ENCODE peak calls at places on chromosomes 11 and 22, in seven cellular contexts. One of them, this sample, is unnamed.

GRCh38 chr22:29877620-29878019 is 5.4 kb upstream of the MTMR3 start:
- DNase-seq in substantia nigra: no peak
- DNase-seq in adrenal gland: no peak
- DNase-seq in body of pancreas: no peak
- DNase-seq in IMR-90: peak
- DNase-seq in effector memory CD4-positive, alpha-beta T cell: no peak
- DNase-seq in Peyer's patch: no peak
- DNase-seq in this sample: no peak

GRCh38 chr11:83948205-83948604 is 662.0 kb upstream of the CCDC90B start:
- DNase-seq in IMR-90: no peak
- DNase-seq in substantia nigra: no peak
- DNase-seq in body of pancreas: no peak
- DNase-seq in effector memory CD4-positive, alpha-beta T cell: no peak
- DNase-seq in adrenal gland: no peak
- DNase-seq in Peyer's patch: no peak
- DNase-seq in this sample: no peak

GRCh38 chr11:72222907-72223614 is 1.5 kb upstream of the INPPL1 start:
- DNase-seq in Peyer's patch: peak
- DNase-seq in adrenal gland: peak
- DNase-seq in IMR-90: peak
- DNase-seq in substantia nigra: peak
- DNase-seq in body of pancreas: peak
- DNase-seq in effector memory CD4-positive, alpha-beta T cell: peak
- DNase-seq in this sample: peak

GRCh38 chr11:96267001-96267489 is 76.0 kb downstream of the MAML2 start:
- DNase-seq in IMR-90: no peak
- DNase-seq in body of pancreas: no peak
- DNase-seq in adrenal gland: no peak
- DNase-seq in substantia nigra: no peak
- DNase-seq in effector memory CD4-positive, alpha-beta T cell: no peak
- DNase-seq in Peyer's patch: no peak
- DNase-seq in this sample: no peak

GRCh38 chr11:134532921-134533421 is 120.9 kb upstream of the B3GAT1 start:
- DNase-seq in substantia nigra: no peak
- DNase-seq in body of pancreas: peak
- DNase-seq in IMR-90: no peak
- DNase-seq in adrenal gland: no peak
- DNase-seq in effector memory CD4-positive, alpha-beta T cell: no peak
- DNase-seq in Peyer's patch: peak
- DNase-seq in this sample: peak

GRCh38 chr22:47218671-47219070 is 456.2 kb downstream of the TBC1D22A start:
- DNase-seq in effector memory CD4-positive, alpha-beta T cell: no peak
- DNase-seq in adrenal gland: no peak
- DNase-seq in body of pancreas: no peak
- DNase-seq in Peyer's patch: no peak
- DNase-seq in IMR-90: no peak
- DNase-seq in substantia nigra: no peak
- DNase-seq in this sample: no peak

GRCh38 chr22:27892064-27892463 is 27.0 kb downstream of the PITPNB start:
- DNase-seq in effector memory CD4-positive, alpha-beta T cell: no peak
- DNase-seq in Peyer's patch: no peak
- DNase-seq in substantia nigra: no peak
- DNase-seq in IMR-90: no peak
- DNase-seq in adrenal gland: no peak
- DNase-seq in body of pancreas: no peak
- DNase-seq in this sample: no peak

GRCh38 chr11:18615628-18616392 is 16.2 kb downstream of the MISFA start:
- DNase-seq in effector memory CD4-positive, alpha-beta T cell: no peak
- DNase-seq in Peyer's patch: no peak
- DNase-seq in substantia nigra: no peak
- DNase-seq in IMR-90: peak
- DNase-seq in adrenal gland: no peak
- DNase-seq in body of pancreas: no peak
- DNase-seq in this sample: no peak

GRCh38 chr11:111438168-111438567 is 59.1 kb upstream of the POU2AF1 start:
- DNase-seq in Peyer's patch: no peak
- DNase-seq in body of pancreas: no peak
- DNase-seq in substantia nigra: no peak
- DNase-seq in effector memory CD4-positive, alpha-beta T cell: no peak
- DNase-seq in adrenal gland: no peak
- DNase-seq in IMR-90: no peak
- DNase-seq in this sample: no peak

GRCh38 chr11:46188017-46188416 is 66.8 kb upstream of the PHF21A start:
- DNase-seq in effector memory CD4-positive, alpha-beta T cell: no peak
- DNase-seq in body of pancreas: no peak
- DNase-seq in IMR-90: no peak
- DNase-seq in substantia nigra: no peak
- DNase-seq in adrenal gland: no peak
- DNase-seq in Peyer's patch: no peak
- DNase-seq in this sample: no peak

GRCh38 chr11:14386895-14387480 is 28.0 kb upstream of the RRAS2 start:
- DNase-seq in Peyer's patch: no peak
- DNase-seq in substantia nigra: peak
- DNase-seq in IMR-90: peak
- DNase-seq in body of pancreas: no peak
- DNase-seq in effector memory CD4-positive, alpha-beta T cell: no peak
- DNase-seq in adrenal gland: peak
- DNase-seq in this sample: no peak

DNA sequence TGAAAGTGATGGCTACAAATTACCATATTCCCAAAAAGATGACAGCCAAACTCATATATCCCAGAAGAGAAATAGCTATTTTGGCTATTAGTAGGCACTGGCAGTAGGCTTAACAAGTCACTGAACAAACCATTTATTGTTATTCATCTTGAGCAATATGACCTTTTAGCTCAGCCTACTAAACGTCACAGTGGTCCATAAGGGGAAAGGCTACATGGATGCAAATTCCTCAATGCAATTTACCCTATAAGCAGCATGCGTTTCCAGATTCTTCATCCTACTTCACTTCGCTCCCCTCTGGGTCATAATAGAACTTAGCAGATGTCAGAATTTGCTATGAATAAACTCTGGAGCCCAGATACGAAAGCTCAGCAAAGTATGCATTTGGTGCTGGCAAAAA is 114.0 kb downstream of the SIK3 start:
- DNase-seq in adrenal gland: no peak
- DNase-seq in substantia nigra: no peak
- DNase-seq in effector memory CD4-positive, alpha-beta T cell: no peak
- DNase-seq in body of pancreas: no peak
- DNase-seq in Peyer's patch: no peak
- DNase-seq in IMR-90: peak
- DNase-seq in this sample: no peak
- H3K27ac ChIP-seq in adrenal gland: peak
- H3K27ac ChIP-seq in substantia nigra: peak
- H3K27ac ChIP-seq in effector memory CD4-positive, alpha-beta T cell: no peak
- H3K27ac ChIP-seq in body of pancreas: no peak
- H3K27ac ChIP-seq in Peyer's patch: peak
- H3K27ac ChIP-seq in IMR-90: peak
- H3K27ac ChIP-seq in this sample: no peak

DNA sequence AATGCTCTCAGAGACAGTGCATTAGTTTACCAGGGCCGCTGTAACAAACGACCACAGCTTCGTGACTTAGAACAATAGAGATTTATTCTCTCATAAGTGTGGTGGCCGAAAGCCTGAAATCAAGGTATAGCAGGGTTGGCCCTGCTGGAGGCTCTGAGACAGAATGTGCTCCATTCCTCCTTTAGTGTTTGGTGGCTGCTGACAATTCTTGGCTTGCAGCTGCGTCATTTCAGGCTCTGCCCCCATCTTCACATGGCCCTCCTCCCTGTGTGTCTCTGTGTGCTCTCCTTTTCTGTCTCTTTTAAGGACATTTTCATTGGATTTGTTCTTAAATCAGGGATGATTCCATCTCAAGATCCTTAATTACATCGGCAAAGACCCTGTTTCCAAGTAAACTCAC is 10.3 kb upstream of the APOL6 start:
- DNase-seq in substantia nigra: no peak
- DNase-seq in IMR-90: peak
- DNase-seq in Peyer's patch: no peak
- DNase-seq in adrenal gland: no peak
- DNase-seq in body of pancreas: no peak
- DNase-seq in effector memory CD4-positive, alpha-beta T cell: no peak
- DNase-seq in this sample: no peak
- H3K27ac ChIP-seq in substantia nigra: no peak
- H3K27ac ChIP-seq in IMR-90: peak
- H3K27ac ChIP-seq in Peyer's patch: peak
- H3K27ac ChIP-seq in adrenal gland: peak
- H3K27ac ChIP-seq in body of pancreas: peak
- H3K27ac ChIP-seq in effector memory CD4-positive, alpha-beta T cell: no peak
- H3K27ac ChIP-seq in this sample: peak

GRCh38 chr22:26463688-26464087 is 19.9 kb downstream of the HPS4 start:
- DNase-seq in adrenal gland: no peak
- DNase-seq in substantia nigra: no peak
- DNase-seq in effector memory CD4-positive, alpha-beta T cell: no peak
- DNase-seq in Peyer's patch: no peak
- DNase-seq in body of pancreas: no peak
- DNase-seq in IMR-90: no peak
- DNase-seq in this sample: no peak
- H3K27ac ChIP-seq in adrenal gland: peak
- H3K27ac ChIP-seq in substantia nigra: no peak
- H3K27ac ChIP-seq in effector memory CD4-positive, alpha-beta T cell: no peak
- H3K27ac ChIP-seq in Peyer's patch: no peak
- H3K27ac ChIP-seq in body of pancreas: no peak
- H3K27ac ChIP-seq in IMR-90: no peak
- H3K27ac ChIP-seq in this sample: no peak

GRCh38 chr11:122071680-122072321 is 44.2 kb downstream of the BLID start:
- DNase-seq in IMR-90: no peak
- DNase-seq in substantia nigra: peak
- DNase-seq in effector memory CD4-positive, alpha-beta T cell: no peak
- DNase-seq in adrenal gland: no peak
- DNase-seq in body of pancreas: no peak
- DNase-seq in Peyer's patch: no peak
- DNase-seq in this sample: no peak
- H3K27ac ChIP-seq in IMR-90: peak
- H3K27ac ChIP-seq in substantia nigra: peak
- H3K27ac ChIP-seq in effector memory CD4-positive, alpha-beta T cell: no peak
- H3K27ac ChIP-seq in adrenal gland: no peak
- H3K27ac ChIP-seq in body of pancreas: no peak
- H3K27ac ChIP-seq in Peyer's patch: no peak
- H3K27ac ChIP-seq in this sample: no peak

DNA sequence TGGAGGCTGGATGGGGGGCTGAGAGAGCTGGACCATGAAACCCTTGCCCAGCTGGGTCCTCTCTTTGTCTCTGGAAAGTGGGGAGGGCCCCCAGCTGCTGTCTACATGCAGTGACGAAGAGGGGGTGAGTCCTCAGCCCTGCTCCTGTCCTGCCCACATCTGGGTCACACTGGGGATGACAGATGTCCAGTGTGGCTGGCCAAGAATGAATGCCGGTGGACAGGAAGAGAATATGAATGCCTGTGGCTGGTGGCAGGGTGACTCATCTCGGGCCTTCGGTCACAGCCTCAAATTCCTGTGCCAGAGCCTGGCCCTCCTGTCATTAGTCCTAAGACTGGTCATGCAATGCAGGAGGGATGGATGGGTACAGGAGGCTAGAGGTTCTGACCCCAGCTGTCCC is 2.2 kb upstream of the PNPLA3 start:
- DNase-seq in body of pancreas: no peak
- DNase-seq in IMR-90: peak
- DNase-seq in adrenal gland: peak
- DNase-seq in substantia nigra: no peak
- DNase-seq in Peyer's patch: no peak
- DNase-seq in effector memory CD4-positive, alpha-beta T cell: no peak
- DNase-seq in this sample: no peak
- H3K27ac ChIP-seq in body of pancreas: no peak
- H3K27ac ChIP-seq in IMR-90: peak
- H3K27ac ChIP-seq in adrenal gland: no peak
- H3K27ac ChIP-seq in substantia nigra: no peak
- H3K27ac ChIP-seq in Peyer's patch: no peak
- H3K27ac ChIP-seq in effector memory CD4-positive, alpha-beta T cell: no peak
- H3K27ac ChIP-seq in this sample: no peak

DNA sequence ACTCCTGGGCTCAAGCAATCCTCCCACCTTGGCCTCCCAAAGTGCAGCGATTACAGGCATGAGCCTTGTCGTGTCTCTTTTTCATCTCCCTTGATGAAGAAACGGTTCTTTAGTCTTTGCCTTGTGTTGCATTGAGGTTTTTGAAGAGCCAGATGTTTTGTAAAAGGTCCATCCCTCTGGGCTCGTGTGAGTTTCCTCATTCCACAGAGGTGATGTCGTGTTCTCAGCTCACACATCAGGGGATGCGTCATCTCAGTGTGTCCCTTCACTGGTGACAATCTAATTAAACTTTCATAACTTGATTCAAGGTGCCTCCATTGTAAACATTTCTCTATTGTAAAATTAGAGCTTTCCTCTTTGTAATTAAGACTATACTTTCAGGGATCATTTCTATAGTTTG is 29.7 kb upstream of the TEF start:
- DNase-seq in body of pancreas: no peak
- DNase-seq in adrenal gland: no peak
- DNase-seq in Peyer's patch: no peak
- DNase-seq in effector memory CD4-positive, alpha-beta T cell: no peak
- DNase-seq in substantia nigra: no peak
- DNase-seq in IMR-90: peak
- DNase-seq in this sample: no peak
- H3K27ac ChIP-seq in body of pancreas: no peak
- H3K27ac ChIP-seq in adrenal gland: no peak
- H3K27ac ChIP-seq in Peyer's patch: no peak
- H3K27ac ChIP-seq in effector memory CD4-positive, alpha-beta T cell: no peak
- H3K27ac ChIP-seq in substantia nigra: no peak
- H3K27ac ChIP-seq in IMR-90: no peak
- H3K27ac ChIP-seq in this sample: no peak

GRCh38 chr11:78190871-78191538 is 2.3 kb downstream of the USP35 start:
- DNase-seq in IMR-90: no peak
- DNase-seq in body of pancreas: no peak
- DNase-seq in effector memory CD4-positive, alpha-beta T cell: no peak
- DNase-seq in substantia nigra: no peak
- DNase-seq in adrenal gland: peak
- DNase-seq in Peyer's patch: peak
- DNase-seq in this sample: no peak

GRCh38 chr11:78193806-78194205 is 5.1 kb downstream of the USP35 start:
- DNase-seq in Peyer's patch: peak
- DNase-seq in effector memory CD4-positive, alpha-beta T cell: no peak
- DNase-seq in body of pancreas: no peak
- DNase-seq in IMR-90: no peak
- DNase-seq in adrenal gland: peak
- DNase-seq in substantia nigra: no peak
- DNase-seq in this sample: no peak

GRCh38 chr11:78194490-78194889 is 5.8 kb downstream of the USP35 start:
- DNase-seq in adrenal gland: peak
- DNase-seq in Peyer's patch: peak
- DNase-seq in IMR-90: no peak
- DNase-seq in body of pancreas: no peak
- DNase-seq in effector memory CD4-positive, alpha-beta T cell: no peak
- DNase-seq in substantia nigra: no peak
- DNase-seq in this sample: no peak

GRCh38 chr11:78192223-78192719 is 3.6 kb downstream of the USP35 start:
- DNase-seq in substantia nigra: no peak
- DNase-seq in effector memory CD4-positive, alpha-beta T cell: no peak
- DNase-seq in IMR-90: no peak
- DNase-seq in Peyer's patch: peak
- DNase-seq in body of pancreas: peak
- DNase-seq in adrenal gland: peak
- DNase-seq in this sample: no peak

GRCh38 chr11:78192911-78193341 is 4.2 kb downstream of the USP35 start:
- DNase-seq in effector memory CD4-positive, alpha-beta T cell: no peak
- DNase-seq in Peyer's patch: no peak
- DNase-seq in body of pancreas: no peak
- DNase-seq in adrenal gland: peak
- DNase-seq in IMR-90: no peak
- DNase-seq in substantia nigra: no peak
- DNase-seq in this sample: no peak
- H3K27ac ChIP-seq in effector memory CD4-positive, alpha-beta T cell: no peak
- H3K27ac ChIP-seq in Peyer's patch: no peak
- H3K27ac ChIP-seq in body of pancreas: peak
- H3K27ac ChIP-seq in adrenal gland: peak
- H3K27ac ChIP-seq in IMR-90: no peak
- H3K27ac ChIP-seq in substantia nigra: no peak
- H3K27ac ChIP-seq in this sample: no peak

GRCh38 chr11:19683862-19684491 is 28.7 kb upstream of the NAV2 start:
- DNase-seq in adrenal gland: no peak
- DNase-seq in IMR-90: no peak
- DNase-seq in body of pancreas: no peak
- DNase-seq in effector memory CD4-positive, alpha-beta T cell: no peak
- DNase-seq in Peyer's patch: no peak
- DNase-seq in substantia nigra: no peak
- DNase-seq in this sample: no peak
- H3K27ac ChIP-seq in adrenal gland: peak
- H3K27ac ChIP-seq in IMR-90: no peak
- H3K27ac ChIP-seq in body of pancreas: no peak
- H3K27ac ChIP-seq in effector memory CD4-positive, alpha-beta T cell: no peak
- H3K27ac ChIP-seq in Peyer's patch: no peak
- H3K27ac ChIP-seq in substantia nigra: no peak
- H3K27ac ChIP-seq in this sample: no peak